ENCODE peak calls at places on chromosomes 11 and 22, in ten cellular contexts. K, C, T, X, V, O, Z, G, B and Q are unnamed samples.

GRCh38 chr11:36162909-36163434 is 126.3 kb downstream of the COMMD9 start:
- DNase-seq in K (peak), C (no peak), T (no peak), X (no peak), V (peak), O (no peak), Z (no peak), G (no peak), B (no peak), Q (no peak)

GRCh38 chr11:36167073-36167472 is 122.2 kb downstream of the COMMD9 start:
- DNase-seq in K (no peak), C (no peak), T (no peak), X (no peak), V (no peak), O (no peak), Z (no peak), G (no peak), B (no peak), Q (no peak)

GRCh38 chr11:95832763-95833162 is 42.5 kb downstream of the CEP57 start:
- DNase-seq in K (no peak), C (no peak), T (peak), X (no peak), V (peak), O (no peak), Z (no peak), G (no peak), B (no peak), Q (no peak)

GRCh38 chr11:115255006-115255762 is 249.0 kb downstream of the CADM1 start:
- DNase-seq in K (no peak), C (no peak), T (peak), X (no peak), V (no peak), O (no peak), Z (no peak), G (no peak), B (no peak), Q (no peak)

GRCh38 chr11:101487775-101488174 is 96.0 kb downstream of the TRPC6 start:
- DNase-seq in K (no peak), C (no peak), T (peak), X (no peak), V (peak), O (no peak), Z (no peak), G (no peak), B (no peak), Q (peak)

GRCh38 chr22:50694099-50694498 is 21.5 kb downstream of the SHANK3 start:
- DNase-seq in K (no peak), C (no peak), T (peak), X (no peak), V (peak), O (no peak), Z (no peak), G (no peak), B (no peak), Q (no peak)

GRCh38 chr22:26536056-26536761 is 23.9 kb upstream of the TFIP11 start:
- DNase-seq in K (no peak), C (no peak), T (no peak), X (no peak), V (no peak), O (no peak), Z (no peak), G (no peak), B (peak), Q (no peak)

GRCh38 chr22:20885557-20886323 is 26.9 kb downstream of the SNAP29 start:
- DNase-seq in K (peak), C (peak), T (peak), X (peak), V (peak), O (peak), Z (peak), G (peak), B (peak), Q (peak)

GRCh38 chr11:74462009-74462408 is 5.3 kb downstream of the KCNE3 start:
- DNase-seq in K (no peak), C (peak), T (peak), X (peak), V (peak), O (no peak), Z (no peak), G (peak), B (peak), Q (no peak)

GRCh38 chr22:30243671-30244465 is 2.7 kb downstream of the LIF start:
- DNase-seq in K (no peak), C (no peak), T (no peak), X (no peak), V (no peak), O (no peak), Z (no peak), G (no peak), B (no peak), Q (no peak)

GRCh38 chr11:113474362-113475159 is 637 bp downstream of the DRD2 start:
- DNase-seq in K (peak), C (peak), T (peak), X (peak), V (peak), O (peak), Z (peak), G (no peak), B (peak), Q (peak)

GRCh38 chr11:117837791-117838190 is 13.2 kb upstream of the FXYD2 start:
- DNase-seq in K (no peak), C (peak), T (no peak), X (no peak), V (no peak), O (no peak), Z (no peak), G (no peak), B (no peak), Q (no peak)

GRCh38 chr11:105092255-105093239 is 47.0 kb downstream of the CARD18 start:
- DNase-seq in K (no peak), C (no peak), T (peak), X (no peak), V (peak), O (no peak), Z (no peak), G (peak), B (no peak), Q (no peak)

GRCh38 chr11:2390871-2391662 is 9.5 kb upstream of the TSSC4 start:
- DNase-seq in K (no peak), C (peak), T (peak), X (no peak), V (peak), O (no peak), Z (no peak), G (no peak), B (no peak), Q (no peak)

GRCh38 chr11:60924906-60925684 is 835 bp downstream of the TMEM132A start:
- DNase-seq in K (peak), C (no peak), T (no peak), X (no peak), V (no peak), O (peak), Z (no peak), G (no peak), B (no peak), Q (no peak)

GRCh38 chr11:118002541-118003019 is 16.4 kb downstream of the IL10RA start:
- DNase-seq in K (no peak), C (peak), T (no peak), X (no peak), V (no peak), O (no peak), Z (no peak), G (peak), B (peak), Q (no peak)

GRCh38 chr11:30314625-30315024 is 8.3 kb upstream of the ARL14EP start:
- DNase-seq in K (no peak), C (no peak), T (peak), X (no peak), V (peak), O (no peak), Z (peak), G (peak), B (no peak), Q (no peak)

GRCh38 chr11:131579932-131580387 is 209.5 kb downstream of the NTM start:
- DNase-seq in K (peak), C (no peak), T (peak), X (no peak), V (peak), O (peak), Z (peak), G (peak), B (no peak), Q (peak)

GRCh38 chr11:70205049-70205725 is 2.1 kb downstream of the FADD start:
- DNase-seq in K (no peak), C (no peak), T (peak), X (no peak), V (peak), O (no peak), Z (no peak), G (no peak), B (no peak), Q (no peak)

GRCh38 chr11:21115999-21116398 is 446.6 kb downstream of the NELL1 start:
- DNase-seq in K (no peak), C (no peak), T (no peak), X (no peak), V (no peak), O (no peak), Z (no peak), G (no peak), B (no peak), Q (no peak)

GRCh38 chr11:113274708-113275582 is 39.4 kb upstream of the TTC12 start:
- DNase-seq in K (no peak), C (no peak), T (peak), X (no peak), V (no peak), O (peak), Z (no peak), G (no peak), B (no peak), Q (no peak)

GRCh38 chr11:4704790-4705334 is 278 bp downstream of the MMP26 start:
- DNase-seq in K (peak), C (no peak), T (no peak), X (no peak), V (no peak), O (no peak), Z (no peak), G (no peak), B (no peak), Q (no peak)